ENCODE peak calls at places on chromosomes 2 and 18, in nine cellular contexts. H, Z, Q, Y, R, J, W, G and E are unnamed samples.

GRCh38 chr2:11891028-11891427 is 144.6 kb downstream of the LPIN1 start:
- DNase-seq in H (no peak), G (peak), R (no peak), Z (no peak), Y (no peak), J (no peak), W (no peak), Q (no peak), E (no peak)

GRCh38 chr2:218026244-218026643 is 23.4 kb upstream of the TNS1 start:
- DNase-seq in W (no peak), G (peak), J (no peak), Q (no peak), Y (peak), H (no peak), Z (peak), R (no peak), E (peak)

GRCh38 chr2:234998404-234999211 is 46.8 kb downstream of the SH3BP4 start:
- DNase-seq in J (no peak), G (no peak), Q (no peak), Z (no peak), H (peak), Y (no peak), R (peak), W (no peak), E (no peak)

GRCh38 chr2:229445013-229445412 is 173.9 kb upstream of the PID1 start:
- DNase-seq in W (peak), H (peak), Z (no peak), R (peak), J (peak), G (no peak), Q (peak), Y (peak), E (peak)

GRCh38 chr2:200578778-200579177 is 7.0 kb upstream of the AOX1 start:
- DNase-seq in W (no peak), Y (no peak), J (no peak), Z (no peak), H (no peak), R (peak), G (no peak), Q (no peak), E (no peak)

GRCh38 chr2:47688561-47688960 is 94.4 kb upstream of the MSH6 start:
- DNase-seq in J (no peak), Q (peak), W (no peak), Z (peak), G (no peak), R (no peak), H (no peak), Y (no peak), E (no peak)

GRCh38 chr2:228094377-228094921 is 87.0 kb downstream of the SPHKAP start:
- DNase-seq in W (no peak), Y (no peak), J (no peak), Q (no peak), Z (no peak), H (no peak), G (no peak), R (no peak), E (no peak)

GRCh38 chr2:20438334-20439192 is 8.3 kb upstream of the RHOB start:
- DNase-seq in Q (peak), J (peak), Y (peak), H (no peak), G (no peak), W (no peak), Z (no peak), R (peak), E (no peak)

GRCh38 chr2:191470306-191470705 is 207.6 kb upstream of the NABP1 start:
- DNase-seq in W (no peak), R (no peak), G (no peak), H (no peak), Q (no peak), Z (no peak), J (no peak), Y (no peak), E (no peak)

GRCh38 chr18:7901657-7902056 is 334.5 kb downstream of the PTPRM start:
- DNase-seq in Y (no peak), W (no peak), R (peak), Q (no peak), G (no peak), H (no peak), J (no peak), Z (no peak), E (no peak)

GRCh38 chr18:67728364-67728763 is 211.8 kb upstream of the DSEL start:
- DNase-seq in W (no peak), G (no peak), R (no peak), J (no peak), Y (no peak), H (no peak), Z (no peak), Q (no peak), E (no peak)

GRCh38 chr2:2688231-2688630 is 357.2 kb upstream of the MYT1L start:
- DNase-seq in W (no peak), J (no peak), G (no peak), Q (no peak), H (no peak), Z (no peak), Y (no peak), R (no peak), E (no peak)

GRCh38 chr2:20137131-20137571 is 85.7 kb upstream of the LAPTM4A start:
- DNase-seq in G (no peak), W (no peak), Z (no peak), Q (no peak), H (no peak), Y (no peak), J (no peak), R (no peak), E (peak)

GRCh38 chr2:158993721-158994587 is 25.5 kb downstream of the TANC1 start:
- DNase-seq in Q (no peak), R (peak), Y (no peak), Z (no peak), J (no peak), H (no peak), G (no peak), W (no peak), E (no peak)

GRCh38 chr2:240822280-240822847 is 2.3 kb upstream of the KIF1A start:
- DNase-seq in Q (no peak), G (peak), R (no peak), Y (no peak), Z (no peak), J (no peak), W (no peak), H (no peak), E (no peak)

GRCh38 chr2:8527031-8527430 is 154.8 kb upstream of the ID2 start:
- DNase-seq in Y (no peak), Z (no peak), R (no peak), Q (no peak), J (no peak), H (no peak), G (no peak), W (no peak), E (no peak)

GRCh38 chr18:11989174-11989573 is 7.9 kb downstream of the IMPA2 start:
- DNase-seq in Z (no peak), H (peak), G (no peak), R (no peak), Q (no peak), W (no peak), J (no peak), Y (peak), E (no peak)

GRCh38 chr2:49935456-49935855 is 781.1 kb upstream of the FSHR start:
- DNase-seq in Z (no peak), G (no peak), Y (no peak), W (no peak), H (no peak), J (no peak), R (no peak), Q (no peak), E (no peak)

GRCh38 chr2:201558232-201558631 is 85.1 kb downstream of the TMEM237 start:
- DNase-seq in H (no peak), R (no peak), G (no peak), J (no peak), W (no peak), Z (no peak), Y (no peak), Q (peak), E (no peak)

GRCh38 chr2:10382313-10383061 is 65.6 kb downstream of the ODC1 start:
- DNase-seq in G (no peak), W (no peak), Z (peak), J (no peak), H (peak), Q (no peak), Y (no peak), R (no peak), E (peak)

GRCh38 chr2:184125867-184126266 is 472.5 kb upstream of the ZNF804A start:
- DNase-seq in H (no peak), R (no peak), Y (no peak), G (no peak), W (no peak), J (no peak), Q (no peak), Z (no peak), E (no peak)
- TF ChIP-seq CTCF in H (no peak), R (no peak), Y (no peak), G (no peak), W (no peak), J (no peak), Q (no peak), Z (no peak), E (no peak)

DNA sequence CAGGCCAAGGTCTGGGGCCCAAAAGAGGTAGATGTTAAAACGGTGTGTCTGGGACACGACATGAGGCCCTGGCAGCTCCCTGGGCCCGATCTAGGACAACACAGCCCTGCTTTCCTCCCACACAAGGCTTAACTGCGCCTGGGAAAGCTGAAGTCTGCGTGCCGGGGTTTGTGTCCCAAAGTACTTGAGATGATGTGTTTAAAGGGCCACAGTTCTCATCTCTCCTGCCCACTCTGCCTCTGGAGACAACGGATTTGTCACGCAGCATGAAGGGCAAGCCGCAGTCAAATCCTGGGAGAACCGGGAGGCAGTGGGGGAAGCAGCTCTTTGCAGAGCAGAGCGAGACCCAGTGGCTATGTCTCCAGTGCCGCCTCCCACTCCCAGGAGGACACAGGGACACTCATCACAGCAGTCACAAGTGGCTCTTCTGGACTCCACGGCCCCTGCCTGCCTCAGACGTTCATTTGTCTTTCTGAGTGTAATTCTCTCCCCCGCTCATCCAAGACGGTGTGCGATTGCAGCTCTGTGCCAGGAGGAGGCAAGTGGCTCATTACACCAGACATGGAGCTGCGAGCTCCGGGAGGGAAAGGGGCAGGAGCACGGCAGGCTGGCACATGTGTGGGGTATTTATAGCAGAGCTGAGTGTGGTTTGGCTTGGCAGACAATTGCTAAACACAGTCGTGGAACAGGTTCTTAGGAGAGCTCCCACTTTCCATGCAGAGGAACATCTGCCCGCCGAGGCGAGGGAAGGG is 57.7 kb upstream of the SEMA4C start:
- DNase-seq in Q (no peak), H (peak), R (peak), G (no peak), Z (no peak), J (no peak), Y (peak), W (no peak), E (peak)
- TF ChIP-seq CTCF in Q (no peak), H (no peak), R (peak), G (no peak), Z (no peak), J (no peak), Y (peak), W (peak), E (no peak)

GRCh38 chr2:127526142-127526939 is at the start of gene IWS1:
- DNase-seq in Z (peak), Y (peak), H (peak), J (peak), R (peak), Q (peak), W (no peak), G (peak), E (peak)
- TF ChIP-seq CTCF in Z (no peak), Y (peak), H (no peak), J (no peak), R (no peak), Q (no peak), W (no peak), G (peak), E (no peak)

DNA sequence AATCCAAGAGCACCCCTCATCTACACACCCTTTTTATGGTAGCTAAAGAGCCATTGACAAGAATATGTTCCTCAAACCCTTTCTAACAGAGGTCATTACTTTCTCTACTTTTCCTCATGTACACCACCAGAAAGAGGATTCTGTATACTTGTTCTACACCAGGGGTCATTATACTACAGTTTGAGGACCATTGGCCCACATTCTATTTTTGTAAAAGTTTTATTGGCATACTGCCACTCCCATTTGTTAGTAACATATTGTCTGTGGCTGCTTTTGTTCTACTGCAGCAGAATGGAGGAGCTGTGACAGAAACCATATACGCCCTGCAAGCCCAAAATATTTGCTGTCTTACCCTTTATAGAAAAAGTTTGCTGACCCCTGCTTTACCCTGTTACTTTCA is 14.3 kb downstream of the HTR2B start:
- DNase-seq in Y (no peak), Z (no peak), Q (no peak), H (no peak), W (no peak), J (no peak), R (peak), G (no peak), E (no peak)
- TF ChIP-seq CTCF in Y (peak), Z (no peak), Q (no peak), H (no peak), W (no peak), J (no peak), R (peak), G (peak), E (no peak)

GRCh38 chr18:77872166-77872565 is 622.5 kb downstream of the GALR1 start:
- DNase-seq in Q (no peak), Y (no peak), G (no peak), R (no peak), Z (no peak), J (no peak), H (no peak), W (no peak), E (no peak)
- TF ChIP-seq CTCF in Q (no peak), Y (no peak), G (no peak), R (no peak), Z (no peak), J (no peak), H (no peak), W (no peak), E (no peak)

GRCh38 chr2:190183535-190183934 is 121.0 kb upstream of the MSTN start:
- DNase-seq in H (no peak), W (no peak), G (no peak), Z (no peak), J (no peak), Y (no peak), Q (no peak), R (no peak), E (no peak)

GRCh38 chr2:190188289-190188688 is 125.8 kb upstream of the MSTN start:
- DNase-seq in G (no peak), Y (no peak), Z (no peak), W (no peak), R (no peak), Q (no peak), J (no peak), H (no peak), E (no peak)

GRCh38 chr2:190184460-190184859 is 121.9 kb upstream of the MSTN start:
- DNase-seq in Q (no peak), Z (no peak), R (no peak), W (no peak), J (no peak), H (no peak), G (no peak), Y (no peak), E (no peak)

GRCh38 chr2:190185380-190185779 is 122.9 kb upstream of the MSTN start:
- DNase-seq in Q (no peak), G (no peak), J (no peak), Y (no peak), R (no peak), W (no peak), Z (no peak), H (no peak), E (no peak)

DNA sequence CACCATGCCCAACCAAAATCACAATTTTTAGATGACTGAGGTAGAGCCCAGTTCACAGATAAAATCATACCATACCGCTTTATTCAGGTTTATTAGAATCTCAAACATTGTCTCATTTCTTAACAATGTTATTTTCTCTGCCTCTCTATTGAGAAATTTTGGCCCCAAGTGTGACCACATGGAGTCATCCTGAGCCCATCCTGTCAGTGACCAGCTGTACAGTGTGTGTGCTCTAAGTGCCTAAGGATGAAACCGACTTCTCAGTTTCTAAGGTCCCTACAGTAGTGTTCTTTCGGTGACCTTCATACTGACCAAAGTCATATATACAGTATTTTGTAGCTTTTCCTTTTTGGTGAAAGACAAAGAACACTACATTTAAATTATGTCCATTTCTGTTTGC is 123.7 kb upstream of the MSTN start:
- DNase-seq in Q (no peak), R (no peak), Y (no peak), W (no peak), Z (no peak), J (no peak), H (no peak), G (no peak), E (no peak)
- TF ChIP-seq CTCF in Q (no peak), R (no peak), Y (no peak), W (no peak), Z (no peak), J (no peak), H (no peak), G (no peak), E (no peak)